ENCODE peak calls at places on chromosomes 5 and 9, in five cellular contexts. N is ovary; M is HepG2; G is naive thymus-derived CD4-positive, alpha-beta T cell; K is endothelial cell of umbilical vein. J is an unnamed sample.

GRCh38 chr9:98559568-98559967 is 149.2 kb downstream of the GABBR2 start:
- DNase-seq in N (no peak), G (no peak), M (no peak), K (no peak), J (no peak)

GRCh38 chr9:80522465-80522864 is 950.7 kb downstream of the TLE4 start:
- DNase-seq in K (no peak), M (no peak), N (no peak), G (no peak), J (no peak)

GRCh38 chr9:136295055-136295454 is 8.8 kb downstream of the CCDC187 start:
- DNase-seq in M (no peak), K (no peak), N (no peak), G (no peak), J (no peak)

GRCh38 chr5:53257806-53258373 is 148.3 kb upstream of the MOCS2 start:
- DNase-seq in G (no peak), N (no peak), K (no peak), M (no peak), J (no peak)

GRCh38 chr5:82405618-82406199 is 127.6 kb upstream of the RPS23 start:
- DNase-seq in G (no peak), M (peak; percentile 63), K (no peak), N (no peak), J (no peak)

GRCh38 chr9:36154213-36154952 is 14.8 kb upstream of the CCIN start:
- DNase-seq in N (peak; percentile 55), G (no peak), K (peak; percentile 82), M (no peak), J (no peak)

GRCh38 chr5:115543931-115544370 is 624 bp downstream of the FEM1C start:
- DNase-seq in G (peak; percentile 62), K (peak; percentile 65), N (peak; percentile 64), M (peak; percentile 29), J (peak; percentile 77)

GRCh38 chr5:180352116-180352975 is 790 bp downstream of the GFPT2 start:
- DNase-seq in N (peak; percentile 69), K (no peak), M (no peak), G (peak; percentile 5), J (no peak)

GRCh38 chr5:139422307-139422893 is 16.9 kb downstream of the DNAJC18 start:
- DNase-seq in K (peak; percentile 79), N (no peak), M (peak; percentile 66), G (peak; percentile 75), J (peak; percentile 78)

GRCh38 chr5:87151547-87151946 is 116.1 kb upstream of the RASA1 start:
- DNase-seq in M (no peak), G (no peak), K (peak; percentile 78), N (no peak), J (no peak)

GRCh38 chr5:167766957-167767356 is 524.5 kb upstream of the WWC1 start:
- DNase-seq in K (no peak), M (no peak), N (no peak), G (no peak), J (no peak)

GRCh38 chr5:322942-323879 is 1.7 kb downstream of the AHRR start:
- DNase-seq in N (no peak), K (no peak), M (no peak), G (no peak), J (no peak)

GRCh38 chr5:44542470-44542869 is 153.2 kb upstream of the FGF10 start:
- DNase-seq in M (no peak), K (no peak), N (no peak), G (no peak), J (no peak)

GRCh38 chr5:96384353-96384752 is 48.7 kb downstream of the PCSK1 start:
- DNase-seq in G (no peak), M (peak; percentile 5), K (peak; percentile 83), N (no peak), J (no peak)

GRCh38 chr5:11476866-11477265 is 427.4 kb downstream of the CTNND2 start:
- DNase-seq in N (no peak), M (no peak), G (no peak), K (no peak), J (no peak)

GRCh38 chr5:453725-454481 is 10.9 kb downstream of the EXOC3 start:
- DNase-seq in M (no peak), K (no peak), N (peak; percentile 7), G (no peak), J (no peak)

GRCh38 chr5:112014771-112015170 is 257.8 kb upstream of the NREP start:
- DNase-seq in M (no peak), G (no peak), K (no peak), N (no peak), J (no peak)

GRCh38 chr5:65299841-65300240 is 181.9 kb downstream of the ADAMTS6 start:
- DNase-seq in M (no peak), G (no peak), N (no peak), K (no peak), J (no peak)

GRCh38 chr5:65883461-65883860 is 42.9 kb upstream of the ERBIN start:
- DNase-seq in G (no peak), N (no peak), M (no peak), K (no peak), J (no peak)

GRCh38 chr5:177431317-177432142 is 5.1 kb downstream of the GRK6 start:
- DNase-seq in N (peak; percentile 24), G (peak; percentile 77), M (no peak), K (no peak), J (peak; percentile 85)

GRCh38 chr5:132483661-132484385 is 6.8 kb downstream of the IRF1 start:
- DNase-seq in M (no peak), G (no peak), K (no peak), N (no peak), J (no peak)

GRCh38 chr9:116700882-116701836 is 14.1 kb downstream of the TRIM32 start:
- DNase-seq in M (no peak), K (no peak), G (no peak), N (no peak), J (no peak)

GRCh38 chr5:43602456-43602817 is 543 bp upstream of the NNT start:
- DNase-seq in G (no peak), N (peak; percentile 36), K (peak; percentile 70), M (peak; percentile 30), J (peak; percentile 34)

GRCh38 chr9:87964826-87965225 is 9.5 kb downstream of the CDK20 start:
- DNase-seq in N (no peak), K (no peak), G (no peak), M (no peak), J (no peak)

GRCh38 chr5:16486679-16487078 is 21.1 kb upstream of the ZNF622 start:
- DNase-seq in N (no peak), G (no peak), K (no peak), M (no peak), J (no peak)
- H3K4me1 ChIP-seq in N (no peaks in the 10 kb centered on the region), G (no peaks in the 10 kb centered on the region), K (no peaks in the 10 kb centered on the region), M (no peaks in the 10 kb centered on the region), J (no peaks in the 10 kb centered on the region)

GRCh38 chr5:108688487-108688886 is 59.2 kb upstream of the FER start:
- DNase-seq in M (no peak), N (no peak), K (no peak), G (no peak), J (no peak)
- H3K27ac ChIP-seq in M (no peak overlapping the region), N (no peak overlapping the region), K (no peak overlapping the region), G (no peak overlapping the region), J (no peak overlapping the region)

DNA sequence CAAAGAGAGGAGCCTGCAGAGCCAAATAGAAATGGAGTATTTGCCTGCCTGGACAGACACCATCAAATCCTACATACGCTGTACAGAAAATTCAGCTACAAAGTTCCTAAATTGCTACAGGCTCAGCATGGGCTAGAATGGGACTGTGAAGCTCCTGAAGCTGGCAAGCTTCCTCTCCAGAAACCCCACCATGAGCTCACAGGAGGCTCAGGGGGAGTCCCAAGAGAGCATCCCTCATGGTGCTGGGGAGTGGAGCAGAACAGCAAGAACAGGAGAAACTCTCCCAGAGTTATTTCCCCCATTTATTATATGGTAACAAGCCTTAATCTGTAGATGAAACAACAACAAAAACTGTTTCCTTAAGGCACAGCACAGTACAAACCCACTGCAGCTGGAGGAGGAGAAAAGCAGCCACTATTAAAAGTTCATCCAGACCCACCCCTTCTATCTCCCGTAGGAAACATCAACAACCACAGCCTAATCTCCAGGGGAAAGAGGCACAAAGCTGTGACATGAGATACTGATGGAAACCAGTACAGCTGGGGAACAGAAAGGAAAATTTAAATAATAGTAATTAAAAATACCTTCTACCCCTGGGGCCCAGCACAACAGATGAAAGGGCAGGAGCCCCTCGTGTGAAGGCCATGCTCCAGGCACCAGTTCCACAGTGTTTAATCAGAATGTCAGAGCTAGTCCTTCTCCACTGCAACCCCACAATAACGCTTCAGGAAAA is 548.5 kb downstream of the MTRR start:
- DNase-seq in G (no peak), M (no peak), K (no peak), N (no peak), J (no peak)
- H3K27me3 ChIP-seq in G (no peaks in the 10 kb centered on the region), M (no peaks in the 10 kb centered on the region), K (no peaks in the 10 kb centered on the region), N (no peaks in the 10 kb centered on the region), J (no peaks in the 10 kb centered on the region)

DNA sequence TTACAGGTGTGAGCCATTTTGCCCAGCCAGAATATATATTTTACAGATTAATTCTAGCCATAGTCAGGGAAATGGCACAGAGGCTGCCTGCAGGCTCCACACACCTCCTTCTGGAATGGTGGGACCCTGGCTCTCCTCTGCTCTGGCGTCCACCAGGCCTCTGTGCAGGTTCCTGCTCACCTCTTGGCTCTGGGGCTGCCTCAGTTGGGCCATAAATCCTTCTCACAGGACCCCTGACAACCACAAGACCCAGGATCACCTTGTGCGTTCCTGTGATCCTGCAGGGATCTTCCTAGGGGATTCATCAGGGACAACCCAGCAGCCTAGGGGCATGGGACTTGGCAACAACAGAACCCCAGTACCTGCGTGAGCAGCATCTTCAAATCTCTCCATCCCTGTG is 93.0 kb upstream of the FSTL4 start:
- DNase-seq in K (no peak), N (no peak), G (no peak), M (no peak), J (no peak)
- H3K4me1 ChIP-seq in K (no peaks in the 10 kb centered on the region), N (no peaks in the 10 kb centered on the region), G (no peaks in the 10 kb centered on the region), M (no peaks in the 10 kb centered on the region), J (no peaks in the 10 kb centered on the region)

GRCh38 chr5:69491027-69491426 is 1.6 kb upstream of the OCLN start:
- DNase-seq in G (no peak), K (no peak), N (no peak), M (no peak), J (no peak)

GRCh38 chr5:69492391-69493234 is at the start of gene OCLN:
- DNase-seq in N (peak; percentile 16), M (peak; percentile 78), K (peak; percentile 77), G (peak; percentile 1), J (no peak)

GRCh38 chr5:69494481-69494880 is 1.9 kb downstream of the OCLN start:
- DNase-seq in K (no peak), N (no peak), G (no peak), M (no peak), J (no peak)

GRCh38 chr5:69493235-69493925 is 790 bp downstream of the OCLN start:
- DNase-seq in M (no peak), N (peak; percentile 10), G (no peak), K (peak; percentile 44), J (no peak)

GRCh38 chr5:69491838-69492390 is 676 bp upstream of the OCLN start:
- DNase-seq in N (no peak), M (no peak), K (no peak), G (no peak), J (no peak)
- H3K27ac ChIP-seq in N (no peak overlapping the region), M (peak overlapping the region; percentile 77), K (no peak overlapping the region), G (no peak overlapping the region), J (no peak overlapping the region)

GRCh38 chr5:77840930-77841329 is 64.8 kb upstream of the TBCA start:
- DNase-seq in G (no peak), M (no peak), K (no peak), N (no peak), J (no peak)
- H3K27me3 ChIP-seq in G (no peaks in the 10 kb centered on the region), M (no peaks in the 10 kb centered on the region), K (peaks cover 27% of the 10 kb centered on the region), N (no peaks in the 10 kb centered on the region), J (peaks cover 8% of the 10 kb centered on the region)

GRCh38 chr5:36584009-36584875 is 22.2 kb upstream of the SLC1A3 start:
- DNase-seq in M (no peak), K (no peak), N (no peak), G (no peak), J (no peak)
- H3K4me1 ChIP-seq in M (peaks cover 7% of the 10 kb centered on the region), K (no peaks in the 10 kb centered on the region), N (no peaks in the 10 kb centered on the region), G (no peaks in the 10 kb centered on the region), J (no peaks in the 10 kb centered on the region)